ENCODE peak calls at places on chromosomes 12 and 14, in nine cellular contexts. One of them, this sample, is unnamed.

GRCh38 chr12:96195845-96196451 is 1.8 kb downstream of the ELK3 start:
- DNase-seq in PC-3: peak
- DNase-seq in GM23338: peak
- DNase-seq in A549: peak
- DNase-seq in HCT116: no peak
- DNase-seq in heart left ventricle: no peak
- DNase-seq in fibroblast of pulmonary artery: peak
- DNase-seq in neural progenitor cell: peak
- DNase-seq in thoracic aorta: no peak
- DNase-seq in this sample: peak

GRCh38 chr12:5163661-5164060 is 120.0 kb downstream of the KCNA5 start:
- DNase-seq in PC-3: no peak
- DNase-seq in GM23338: no peak
- DNase-seq in A549: no peak
- DNase-seq in HCT116: no peak
- DNase-seq in heart left ventricle: no peak
- DNase-seq in fibroblast of pulmonary artery: no peak
- DNase-seq in neural progenitor cell: no peak
- DNase-seq in thoracic aorta: no peak
- DNase-seq in this sample: no peak

GRCh38 chr12:8033153-8034044 is 883 bp downstream of the FOXJ2 start:
- DNase-seq in PC-3: peak
- DNase-seq in GM23338: peak
- DNase-seq in A549: peak
- DNase-seq in HCT116: no peak
- DNase-seq in heart left ventricle: peak
- DNase-seq in fibroblast of pulmonary artery: peak
- DNase-seq in neural progenitor cell: peak
- DNase-seq in thoracic aorta: no peak
- DNase-seq in this sample: peak

GRCh38 chr12:61857968-61858367 is 402.2 kb upstream of the USP15 start:
- DNase-seq in PC-3: no peak
- DNase-seq in GM23338: no peak
- DNase-seq in A549: no peak
- DNase-seq in HCT116: no peak
- DNase-seq in heart left ventricle: no peak
- DNase-seq in fibroblast of pulmonary artery: no peak
- DNase-seq in neural progenitor cell: no peak
- DNase-seq in thoracic aorta: no peak
- DNase-seq in this sample: no peak

GRCh38 chr12:50353869-50354593 is 42.4 kb downstream of the FAM186A start:
- DNase-seq in PC-3: no peak
- DNase-seq in GM23338: no peak
- DNase-seq in A549: no peak
- DNase-seq in HCT116: no peak
- DNase-seq in heart left ventricle: no peak
- DNase-seq in fibroblast of pulmonary artery: peak
- DNase-seq in neural progenitor cell: no peak
- DNase-seq in thoracic aorta: no peak
- DNase-seq in this sample: no peak

GRCh38 chr14:80095623-80096022 is 115.7 kb downstream of the DIO2 start:
- DNase-seq in PC-3: peak
- DNase-seq in GM23338: no peak
- DNase-seq in A549: peak
- DNase-seq in HCT116: no peak
- DNase-seq in heart left ventricle: no peak
- DNase-seq in fibroblast of pulmonary artery: peak
- DNase-seq in neural progenitor cell: no peak
- DNase-seq in thoracic aorta: no peak
- DNase-seq in this sample: peak

GRCh38 chr14:63551338-63551737 is 8.2 kb upstream of the PPP2R5E start:
- DNase-seq in PC-3: peak
- DNase-seq in GM23338: no peak
- DNase-seq in A549: no peak
- DNase-seq in HCT116: no peak
- DNase-seq in heart left ventricle: no peak
- DNase-seq in fibroblast of pulmonary artery: peak
- DNase-seq in neural progenitor cell: no peak
- DNase-seq in thoracic aorta: no peak
- DNase-seq in this sample: peak

GRCh38 chr14:100523536-100524025 is 63.6 kb downstream of the BEGAIN start:
- DNase-seq in PC-3: no peak
- DNase-seq in GM23338: no peak
- DNase-seq in A549: no peak
- DNase-seq in HCT116: no peak
- DNase-seq in heart left ventricle: no peak
- DNase-seq in fibroblast of pulmonary artery: no peak
- DNase-seq in neural progenitor cell: no peak
- DNase-seq in thoracic aorta: no peak
- DNase-seq in this sample: no peak

GRCh38 chr12:110689002-110689600 is at the start of gene HVCN1:
- DNase-seq in PC-3: no peak
- DNase-seq in GM23338: peak
- DNase-seq in A549: no peak
- DNase-seq in HCT116: no peak
- DNase-seq in heart left ventricle: peak
- DNase-seq in fibroblast of pulmonary artery: no peak
- DNase-seq in neural progenitor cell: peak
- DNase-seq in thoracic aorta: no peak
- DNase-seq in this sample: peak

GRCh38 chr12:123397400-123397799 is 13.5 kb downstream of the KMT5A start:
- DNase-seq in PC-3: no peak
- DNase-seq in GM23338: no peak
- DNase-seq in A549: no peak
- DNase-seq in HCT116: no peak
- DNase-seq in heart left ventricle: no peak
- DNase-seq in fibroblast of pulmonary artery: no peak
- DNase-seq in neural progenitor cell: no peak
- DNase-seq in thoracic aorta: no peak
- DNase-seq in this sample: no peak

GRCh38 chr12:38151991-38152700 is 164.4 kb upstream of the ALG10B start:
- DNase-seq in PC-3: no peak
- DNase-seq in GM23338: no peak
- DNase-seq in A549: no peak
- DNase-seq in HCT116: no peak
- DNase-seq in heart left ventricle: no peak
- DNase-seq in fibroblast of pulmonary artery: no peak
- DNase-seq in neural progenitor cell: no peak
- DNase-seq in thoracic aorta: no peak
- DNase-seq in this sample: no peak

GRCh38 chr14:88380405-88380804 is 5.1 kb upstream of the SPATA7 start:
- DNase-seq in PC-3: peak
- DNase-seq in GM23338: peak
- DNase-seq in A549: peak
- DNase-seq in HCT116: no peak
- DNase-seq in heart left ventricle: no peak
- DNase-seq in fibroblast of pulmonary artery: peak
- DNase-seq in neural progenitor cell: no peak
- DNase-seq in thoracic aorta: no peak
- DNase-seq in this sample: peak

GRCh38 chr12:95600567-95600966 is 49.3 kb upstream of the USP44 start:
- DNase-seq in PC-3: no peak
- DNase-seq in GM23338: no peak
- DNase-seq in A549: no peak
- DNase-seq in HCT116: no peak
- DNase-seq in heart left ventricle: peak
- DNase-seq in fibroblast of pulmonary artery: no peak
- DNase-seq in neural progenitor cell: no peak
- DNase-seq in thoracic aorta: no peak
- DNase-seq in this sample: no peak

GRCh38 chr12:88247241-88247643 is 105.1 kb downstream of the TMTC3 start:
- DNase-seq in PC-3: peak
- DNase-seq in GM23338: no peak
- DNase-seq in A549: peak
- DNase-seq in HCT116: peak
- DNase-seq in heart left ventricle: no peak
- DNase-seq in fibroblast of pulmonary artery: peak
- DNase-seq in neural progenitor cell: no peak
- DNase-seq in thoracic aorta: no peak
- DNase-seq in this sample: peak

GRCh38 chr12:3313066-3313465 is 177.9 kb upstream of the PRMT8 start:
- DNase-seq in PC-3: peak
- DNase-seq in GM23338: no peak
- DNase-seq in A549: no peak
- DNase-seq in HCT116: no peak
- DNase-seq in heart left ventricle: peak
- DNase-seq in fibroblast of pulmonary artery: no peak
- DNase-seq in neural progenitor cell: no peak
- DNase-seq in thoracic aorta: no peak
- DNase-seq in this sample: peak

GRCh38 chr14:69319911-69320310 is 60.0 kb downstream of the GALNT16 start:
- DNase-seq in PC-3: no peak
- DNase-seq in GM23338: no peak
- DNase-seq in A549: no peak
- DNase-seq in HCT116: no peak
- DNase-seq in heart left ventricle: no peak
- DNase-seq in fibroblast of pulmonary artery: no peak
- DNase-seq in neural progenitor cell: no peak
- DNase-seq in thoracic aorta: no peak
- DNase-seq in this sample: no peak

GRCh38 chr14:26841920-26842741 is 244.3 kb upstream of the NOVA1 start:
- DNase-seq in PC-3: peak
- DNase-seq in GM23338: no peak
- DNase-seq in A549: peak
- DNase-seq in HCT116: no peak
- DNase-seq in heart left ventricle: peak
- DNase-seq in fibroblast of pulmonary artery: peak
- DNase-seq in neural progenitor cell: no peak
- DNase-seq in thoracic aorta: no peak
- DNase-seq in this sample: peak

GRCh38 chr12:75751769-75752471 is 240.5 kb upstream of the KRR1 start:
- DNase-seq in PC-3: no peak
- DNase-seq in GM23338: no peak
- DNase-seq in A549: peak
- DNase-seq in HCT116: no peak
- DNase-seq in heart left ventricle: no peak
- DNase-seq in fibroblast of pulmonary artery: no peak
- DNase-seq in neural progenitor cell: no peak
- DNase-seq in thoracic aorta: no peak
- DNase-seq in this sample: peak

DNA sequence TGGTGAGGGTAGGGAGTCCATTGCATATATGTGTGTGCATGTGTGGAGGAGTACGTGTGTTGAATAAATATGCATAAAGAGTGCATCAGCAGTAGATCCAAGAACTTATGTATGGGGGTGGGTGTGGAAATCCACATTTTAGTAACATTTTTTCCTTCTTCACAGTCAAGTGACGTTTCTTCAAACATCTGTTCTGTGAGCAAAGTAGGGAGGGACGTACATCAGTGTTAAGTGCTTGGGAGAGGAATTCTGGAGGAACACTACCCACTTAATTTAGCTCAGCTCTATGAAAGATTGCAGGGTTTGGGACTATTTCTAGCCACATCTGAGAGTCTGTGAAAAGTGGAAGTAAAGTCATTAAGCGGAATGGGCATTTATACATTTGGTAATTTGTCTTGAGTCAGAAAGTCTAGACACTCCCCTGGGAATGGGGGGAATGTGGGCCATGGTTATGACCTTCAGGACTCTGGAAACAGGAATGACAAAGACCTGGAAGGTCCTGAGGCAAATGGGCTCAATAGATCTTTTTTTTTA is 156.4 kb upstream of the PLXNC1 start:
- DNase-seq in PC-3: no peak
- DNase-seq in GM23338: no peak
- DNase-seq in A549: no peak
- DNase-seq in HCT116: no peak
- DNase-seq in heart left ventricle: no peak
- DNase-seq in fibroblast of pulmonary artery: no peak
- DNase-seq in neural progenitor cell: no peak
- DNase-seq in thoracic aorta: no peak
- DNase-seq in this sample: no peak
- H3K4me3 ChIP-seq in PC-3: no peak
- H3K4me3 ChIP-seq in GM23338: no peak
- H3K4me3 ChIP-seq in A549: no peak
- H3K4me3 ChIP-seq in HCT116: no peak
- H3K4me3 ChIP-seq in heart left ventricle: no peak
- H3K4me3 ChIP-seq in fibroblast of pulmonary artery: no peak
- H3K4me3 ChIP-seq in neural progenitor cell: no peak
- H3K4me3 ChIP-seq in thoracic aorta: no peak
- H3K4me3 ChIP-seq in this sample: no peak

DNA sequence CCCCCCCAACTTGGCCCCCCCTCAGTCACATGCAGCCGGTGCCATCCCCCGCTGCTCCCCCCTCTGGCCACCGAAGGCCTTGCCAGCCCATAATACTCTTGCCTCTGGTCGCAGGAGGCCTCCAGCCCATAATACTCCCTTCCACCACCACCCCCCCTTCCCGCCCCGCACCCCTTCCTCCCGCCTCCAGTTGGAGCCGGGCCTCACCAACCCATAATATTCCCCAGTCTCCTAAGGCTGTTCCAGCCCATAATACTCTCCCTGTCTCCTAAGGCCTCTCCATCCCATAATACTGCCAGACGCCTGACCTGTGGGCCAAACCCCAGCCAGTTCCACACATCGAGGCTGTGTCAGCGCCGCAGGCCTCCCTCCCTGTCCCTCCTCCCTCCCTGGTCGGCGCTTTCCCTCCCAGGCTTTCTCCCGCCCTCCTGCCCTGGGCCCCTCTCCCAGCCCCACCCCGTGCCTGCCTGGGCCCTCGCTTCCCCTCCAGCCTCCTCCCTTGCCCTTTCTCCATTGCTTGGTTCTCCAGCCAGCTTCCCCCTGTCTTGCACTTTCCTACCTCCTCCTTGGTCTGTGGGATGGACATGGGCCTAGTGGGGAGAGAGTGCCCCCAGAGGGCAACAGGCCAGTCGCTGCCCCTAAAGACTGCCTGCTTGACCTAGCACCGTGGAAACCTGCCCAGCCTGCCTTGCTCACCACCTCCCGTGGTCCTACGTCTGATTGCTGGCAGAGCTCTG is 6.8 kb upstream of the CHD4 start:
- DNase-seq in PC-3: peak
- DNase-seq in GM23338: peak
- DNase-seq in A549: peak
- DNase-seq in HCT116: peak
- DNase-seq in heart left ventricle: peak
- DNase-seq in fibroblast of pulmonary artery: peak
- DNase-seq in neural progenitor cell: peak
- DNase-seq in thoracic aorta: peak
- DNase-seq in this sample: peak
- TF ChIP-seq CTCF in PC-3: peak
- TF ChIP-seq CTCF in GM23338: peak
- TF ChIP-seq CTCF in A549: peak
- TF ChIP-seq CTCF in HCT116: no peak
- TF ChIP-seq CTCF in heart left ventricle: no peak
- TF ChIP-seq CTCF in fibroblast of pulmonary artery: peak
- TF ChIP-seq CTCF in neural progenitor cell: peak
- TF ChIP-seq CTCF in thoracic aorta: no peak
- TF ChIP-seq CTCF in this sample: no peak

GRCh38 chr14:71266994-71267636 is 359.9 kb downstream of the PCNX1 start:
- DNase-seq in PC-3: peak
- DNase-seq in GM23338: no peak
- DNase-seq in A549: no peak
- DNase-seq in HCT116: no peak
- DNase-seq in heart left ventricle: no peak
- DNase-seq in fibroblast of pulmonary artery: peak
- DNase-seq in neural progenitor cell: no peak
- DNase-seq in thoracic aorta: no peak
- DNase-seq in this sample: peak
- H3K4me3 ChIP-seq in PC-3: no peak
- H3K4me3 ChIP-seq in GM23338: no peak
- H3K4me3 ChIP-seq in A549: no peak
- H3K4me3 ChIP-seq in HCT116: no peak
- H3K4me3 ChIP-seq in heart left ventricle: peak
- H3K4me3 ChIP-seq in fibroblast of pulmonary artery: peak
- H3K4me3 ChIP-seq in neural progenitor cell: no peak
- H3K4me3 ChIP-seq in thoracic aorta: peak
- H3K4me3 ChIP-seq in this sample: no peak

GRCh38 chr12:52692253-52692652 is 11.1 kb downstream of the KRT77 start:
- DNase-seq in PC-3: no peak
- DNase-seq in GM23338: peak
- DNase-seq in A549: no peak
- DNase-seq in HCT116: no peak
- DNase-seq in heart left ventricle: no peak
- DNase-seq in fibroblast of pulmonary artery: no peak
- DNase-seq in neural progenitor cell: peak
- DNase-seq in thoracic aorta: no peak
- DNase-seq in this sample: no peak
- TF ChIP-seq CTCF in PC-3: no peak
- TF ChIP-seq CTCF in GM23338: peak
- TF ChIP-seq CTCF in A549: peak
- TF ChIP-seq CTCF in HCT116: peak
- TF ChIP-seq CTCF in heart left ventricle: no peak
- TF ChIP-seq CTCF in fibroblast of pulmonary artery: peak
- TF ChIP-seq CTCF in neural progenitor cell: peak
- TF ChIP-seq CTCF in thoracic aorta: no peak
- TF ChIP-seq CTCF in this sample: no peak

This sample was measured in epithelial cell of esophagus.